ENCODE peak calls at places on chromosomes 3 and 15, in nine cellular contexts. V, T, F, C, G, X, M, D and H are unnamed samples.

GRCh38 chr3:194300392-194300758 is 50.8 kb downstream of the CPN2 start:
- DNase-seq in V (no peak), T (no peak), F (peak; percentile 85), C (peak; percentile 77), G (peak; percentile 34), X (no peak), M (no peak), D (no peak), H (no peak)

GRCh38 chr3:185927501-185928200 is 10.2 kb downstream of the TRA2B start:
- DNase-seq in V (no peak), T (no peak), F (no peak), C (no peak), G (no peak), X (no peak), M (no peak), D (no peak), H (no peak)

GRCh38 chr15:62495670-62496328 is 330.7 kb upstream of the C2CD4B start:
- DNase-seq in V (peak; percentile 66), T (no peak), F (no peak), C (peak; percentile 94), G (peak; percentile 80), X (no peak), M (no peak), D (no peak), H (peak; percentile 58)

GRCh38 chr3:18812316-18812715 is 336.0 kb upstream of the KCNH8 start:
- DNase-seq in V (peak; percentile 89), T (no peak), F (peak; percentile 87), C (no peak), G (peak; percentile 62), X (no peak), M (no peak), D (no peak), H (no peak)

GRCh38 chr3:112005091-112005672 is 6.5 kb downstream of the TAGLN3 start:
- DNase-seq in V (peak; percentile 52), T (no peak), F (no peak), C (no peak), G (peak; percentile 25), X (no peak), M (no peak), D (no peak), H (no peak)

GRCh38 chr3:197068077-197068476 is 38.5 kb upstream of the MELTF start:
- DNase-seq in V (no peak), T (no peak), F (no peak), C (no peak), G (no peak), X (no peak), M (no peak), D (no peak), H (no peak)

GRCh38 chr3:49161808-49162530 is 4.2 kb downstream of the CCDC71 start:
- DNase-seq in V (no peak), T (no peak), F (no peak), C (no peak), G (no peak), X (no peak), M (no peak), D (no peak), H (peak; percentile 33)

GRCh38 chr3:130779031-130779430 is 32.4 kb upstream of the PIK3R4 start:
- DNase-seq in V (no peak), T (no peak), F (no peak), C (no peak), G (no peak), X (no peak), M (no peak), D (no peak), H (no peak)

GRCh38 chr3:30691249-30691880 is 85.0 kb downstream of the TGFBR2 start:
- DNase-seq in V (no peak), T (no peak), F (no peak), C (no peak), G (no peak), X (no peak), M (no peak), D (no peak), H (no peak)

GRCh38 chr3:142888484-142889262 is at the start of gene PCOLCE2:
- DNase-seq in V (peak; percentile 61), T (no peak), F (peak; percentile 16), C (peak; percentile 22), G (no peak), X (peak; percentile 50), M (no peak), D (peak; percentile 13), H (peak; percentile 16)

GRCh38 chr3:53229171-53229570 is 26.7 kb downstream of the TKT start:
- DNase-seq in V (no peak), T (no peak), F (no peak), C (no peak), G (no peak), X (no peak), M (no peak), D (no peak), H (no peak)

GRCh38 chr3:72278349-72279067 is 493.6 kb upstream of the PROK2 start:
- DNase-seq in V (no peak), T (no peak), F (no peak), C (no peak), G (no peak), X (no peak), M (no peak), D (no peak), H (no peak)

GRCh38 chr3:32508731-32509130 is 6.1 kb upstream of the CMTM6 start:
- DNase-seq in V (no peak), T (no peak), F (peak; percentile 29), C (peak; percentile 11), G (peak; percentile 39), X (no peak), M (no peak), D (no peak), H (no peak)

GRCh38 chr3:54122802-54123537 is 618 bp downstream of the CACNA2D3 start:
- DNase-seq in V (no peak), T (no peak), F (no peak), C (no peak), G (no peak), X (no peak), M (no peak), D (no peak), H (no peak)

GRCh38 chr3:99952306-99952705 is 134.6 kb downstream of the CMSS1 start:
- DNase-seq in V (peak; percentile 88), T (no peak), F (no peak), C (peak; percentile 58), G (no peak), X (no peak), M (no peak), D (no peak), H (peak; percentile 65)

GRCh38 chr3:10194328-10195071 is 29.8 kb downstream of the IRAK2 start:
- DNase-seq in V (no peak), T (no peak), F (peak; percentile 83), C (no peak), G (no peak), X (no peak), M (no peak), D (no peak), H (peak; percentile 76)

GRCh38 chr3:119690043-119690656 is 12.7 kb upstream of the CFAP91 start:
- DNase-seq in V (peak; percentile 36), T (no peak), F (peak; percentile 48), C (peak; percentile 51), G (peak; percentile 60), X (no peak), M (no peak), D (no peak), H (peak; percentile 19)